ENCODE peak calls at places on chromosomes 6 and 20, in four cellular contexts. C, R, H and A are unnamed samples.

GRCh38 chr6:16223362-16223761 is 15.0 kb upstream of the GMPR start:
- DNase-seq in C (no peak), R (no peak), H (no peak), A (no peak)

GRCh38 chr6:26056583-26057350 is 30.5 kb upstream of the HFE start:
- DNase-seq in C (peak; percentile 46), R (no peak), H (peak; percentile 45), A (no peak)

GRCh38 chr6:130967502-130968469 is 95.3 kb downstream of the EPB41L2 start:
- DNase-seq in C (no peak), R (no peak), H (no peak), A (no peak)

GRCh38 chr20:8304124-8304800 is 172.2 kb downstream of the PLCB1 start:
- DNase-seq in C (no peak), R (no peak), H (no peak), A (no peak)

GRCh38 chr6:134374486-134374885 is 56.6 kb upstream of the SGK1 start:
- DNase-seq in C (no peak), R (no peak), H (no peak), A (no peak)

GRCh38 chr6:89818977-89819335 is 638 bp downstream of the MDN1 start:
- DNase-seq in C (no peak), R (no peak), H (no peak), A (no peak)

GRCh38 chr20:53080969-53081871 is 109.1 kb downstream of the TSHZ2 start:
- DNase-seq in C (no peak), R (no peak), H (no peak), A (no peak)

GRCh38 chr6:111423960-111424846 is 58.8 kb downstream of the REV3L start:
- DNase-seq in C (no peak), R (no peak), H (no peak), A (no peak)

GRCh38 chr6:14194483-14194882 is 76.9 kb downstream of the CD83 start:
- DNase-seq in C (no peak), R (no peak), H (no peak), A (no peak)

GRCh38 chr6:142301421-142302391 is at the start of gene ADGRG6:
- DNase-seq in C (peak; percentile 45), R (peak; percentile 75), H (peak; percentile 8), A (peak; percentile 41)

GRCh38 chr6:89311853-89312531 is 3.1 kb downstream of the GABRR2 start:
- DNase-seq in C (no peak), R (peak; percentile 83), H (peak; percentile 60), A (no peak)

GRCh38 chr20:22576273-22576672 is 8.1 kb downstream of the FOXA2 start:
- DNase-seq in C (no peak), R (no peak), H (no peak), A (no peak)

GRCh38 chr20:12068146-12068545 is 150.5 kb downstream of the BTBD3 start:
- DNase-seq in C (no peak), R (no peak), H (no peak), A (no peak)

GRCh38 chr20:18738055-18738454 is 75.5 kb upstream of the SCP2D1 start:
- DNase-seq in C (no peak), R (no peak), H (no peak), A (no peak)

GRCh38 chr6:70111737-70112136 is 191.1 kb downstream of the COL9A1 start:
- DNase-seq in C (no peak), R (no peak), H (no peak), A (no peak)
- TF ChIP-seq CTCF in C (no peak), R (no peak), H (no peak), A (no peak)

GRCh38 chr20:54219751-54220426 is 12.0 kb downstream of the PFDN4 start:
- DNase-seq in C (no peak), R (no peak), H (no peak), A (no peak)
- TF ChIP-seq CTCF in C (peak; percentile 36), R (peak; percentile 70), H (no peak), A (peak; percentile 25)

GRCh38 chr20:42191140-42191860 is 573.1 kb upstream of the CHD6 start:
- DNase-seq in C (no peak), R (peak; percentile 43), H (no peak), A (no peak)
- TF ChIP-seq CTCF in C (peak; percentile 22), R (peak; percentile 57), H (no peak), A (no peak)

DNA sequence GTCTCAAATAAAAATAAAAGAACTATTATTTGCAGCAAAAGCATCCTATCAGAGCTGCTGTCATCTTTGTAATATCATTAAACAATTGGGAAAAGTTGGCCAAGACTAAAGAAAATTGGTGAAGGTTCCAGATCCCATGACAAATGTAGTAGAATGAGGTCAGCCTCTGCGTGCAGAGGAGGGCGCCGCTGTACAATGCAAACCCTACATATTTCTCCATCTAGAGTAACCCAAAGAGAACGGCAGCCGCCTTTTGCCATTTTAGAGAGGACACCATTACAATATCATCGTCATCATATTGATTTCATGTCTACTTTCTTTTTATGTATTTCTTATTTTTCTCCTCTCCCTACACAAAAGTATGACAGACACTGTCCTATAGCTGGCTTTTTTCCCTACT is 59.5 kb downstream of the ZMYND8 start:
- DNase-seq in C (no peak), R (no peak), H (no peak), A (no peak)
- TF ChIP-seq CTCF in C (no peak), R (peak; percentile 47), H (no peak), A (no peak)

GRCh38 chr20:3767434-3768341 is at the start of gene ADISSP:
- DNase-seq in C (peak; percentile 98), R (peak; percentile 99), H (peak; percentile 100), A (peak; percentile 100)
- TF ChIP-seq CTCF in C (peak; percentile 37), R (peak; percentile 29), H (no peak), A (peak; percentile 21)

GRCh38 chr6:159093608-159094443 is 49.0 kb upstream of the TAGAP start:
- DNase-seq in C (no peak), R (no peak), H (no peak), A (no peak)

GRCh38 chr6:159094444-159095252 is 49.9 kb upstream of the TAGAP start:
- DNase-seq in C (peak; percentile 75), R (no peak), H (no peak), A (peak; percentile 70)

GRCh38 chr6:159092631-159093030 is 47.8 kb upstream of the TAGAP start:
- DNase-seq in C (no peak), R (no peak), H (no peak), A (no peak)

GRCh38 chr6:159097256-159097655 is 52.5 kb upstream of the TAGAP start:
- DNase-seq in C (no peak), R (no peak), H (no peak), A (no peak)

DNA sequence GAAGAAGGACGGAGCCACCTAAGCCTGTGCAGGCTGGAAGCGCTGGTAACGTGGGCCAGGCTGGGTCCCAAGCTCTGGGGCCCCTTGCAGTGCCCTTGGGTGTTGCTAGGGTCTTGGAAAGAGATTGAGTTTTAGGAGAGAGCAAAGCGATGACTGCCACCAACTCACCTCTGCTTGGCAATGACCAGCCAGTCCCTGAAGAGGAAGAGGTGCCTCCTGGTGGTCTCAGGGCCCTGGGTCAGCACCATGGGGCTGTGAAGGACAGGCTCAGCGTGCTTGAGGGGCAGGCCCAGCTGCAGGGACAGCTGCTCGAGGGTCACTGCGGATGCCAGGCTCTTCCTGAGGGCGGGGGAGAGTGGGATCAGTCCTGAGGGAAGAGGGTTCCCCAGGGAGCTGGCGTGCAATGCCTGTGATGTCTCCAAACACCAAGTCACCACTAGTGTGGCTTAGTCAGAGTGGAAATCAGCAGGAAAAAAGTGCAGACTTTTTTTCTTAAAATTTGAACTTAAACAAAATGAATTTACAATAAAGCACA is 50.8 kb upstream of the TAGAP start:
- DNase-seq in C (no peak), R (peak; percentile 50), H (no peak), A (no peak)
- TF ChIP-seq CTCF in C (no peak), R (no peak), H (no peak), A (no peak)

GRCh38 chr6:127422791-127423190 is 36.4 kb downstream of the KIAA0408 start:
- DNase-seq in C (no peak), R (no peak), H (no peak), A (no peak)

GRCh38 chr6:127415096-127415495 is 44.1 kb downstream of the KIAA0408 start:
- DNase-seq in C (no peak), R (no peak), H (no peak), A (no peak)

DNA sequence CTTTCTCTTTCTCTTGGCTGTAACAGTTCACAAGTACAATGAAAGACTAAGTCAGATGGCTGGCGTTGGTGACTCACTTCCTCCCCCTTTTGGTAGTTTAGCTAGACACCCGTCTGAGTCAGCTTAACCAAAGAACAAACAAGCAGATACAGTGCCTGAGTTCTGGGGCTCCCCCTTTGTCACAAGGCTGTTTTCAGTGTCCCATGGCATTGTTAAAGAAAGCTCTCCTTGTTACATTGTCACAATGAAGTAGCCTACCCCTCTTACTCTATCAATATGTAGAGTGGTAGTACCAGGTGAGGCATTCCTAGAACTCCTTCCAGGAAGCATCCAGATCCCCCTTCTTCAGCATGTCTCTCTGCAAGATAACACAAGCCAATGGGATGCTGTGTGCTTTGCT is 38.6 kb downstream of the KIAA0408 start:
- DNase-seq in C (peak; percentile 60), R (peak; percentile 82), H (no peak), A (peak; percentile 83)
- TF ChIP-seq CTCF in C (peak; percentile 72), R (peak; percentile 76), H (no peak), A (peak; percentile 69)